ENCODE peak calls at places on chromosomes 6 and 20, in six cellular contexts. U is CD8-positive, alpha-beta T cell; X is esophagus squamous epithelium; J is adrenal gland; P is thoracic aorta; Y is cardiac muscle cell. N is an unnamed sample. For H3K4me1, the result is how much of the 10 kb centered on the place peaks cover.

GRCh38 chr6:94065707-94066337 is 646.5 kb upstream of the EPHA7 start:
- DNase-seq in U (no peak), X (no peak), J (no peak), P (no peak), Y (no peak), N (no peak)

GRCh38 chr6:127215931-127216330 is 50.7 kb upstream of the RNF146 start:
- DNase-seq in U (no peak), X (no peak), J (no peak), P (no peak), Y (no peak), N (no peak)

GRCh38 chr6:13641315-13641714 is 26.2 kb downstream of the NOL7 start:
- DNase-seq in U (no peak), X (no peak), J (no peak), P (no peak), Y (no peak), N (no peak)

GRCh38 chr6:47308674-47309325 is 905 bp downstream of the TNFRSF21 start:
- DNase-seq in U (no peak), X (no peak), J (peak), P (no peak), Y (peak), N (peak)

GRCh38 chr6:106069478-106069877 is 16.7 kb upstream of the PRDM1 start:
- DNase-seq in U (no peak), X (no peak), J (no peak), P (no peak), Y (peak), N (no peak)

GRCh38 chr6:142222022-142222421 is 75.0 kb downstream of the VTA1 start:
- DNase-seq in U (no peak), X (no peak), J (no peak), P (no peak), Y (no peak), N (no peak)

GRCh38 chr20:44053046-44053445 is 133.9 kb downstream of the JPH2 start:
- DNase-seq in U (no peak), X (no peak), J (no peak), P (no peak), Y (no peak), N (no peak)

GRCh38 chr20:58722877-58723627 is 30.5 kb downstream of the NPEPL1 start:
- DNase-seq in U (no peak), X (no peak), J (no peak), P (no peak), Y (no peak), N (no peak)

GRCh38 chr20:13800728-13801134 is 15.9 kb downstream of the NDUFAF5 start:
- DNase-seq in U (no peak), X (peak), J (peak), P (peak), Y (peak), N (peak)

GRCh38 chr6:22364314-22364713 is 67.5 kb upstream of the PRL start:
- DNase-seq in U (no peak), X (no peak), J (no peak), P (no peak), Y (no peak), N (no peak)

GRCh38 chr20:55592866-55593265 is 412.5 kb downstream of the CBLN4 start:
- DNase-seq in U (no peak), X (no peak), J (no peak), P (no peak), Y (no peak), N (no peak)

GRCh38 chr6:69988458-69989126 is 122.2 kb downstream of the COL19A1 start:
- DNase-seq in U (no peak), X (no peak), J (no peak), P (no peak), Y (no peak), N (no peak)

GRCh38 chr6:49676671-49677281 is 36.6 kb downstream of the CRISP2 start:
- DNase-seq in U (no peak), X (no peak), J (no peak), P (no peak), Y (no peak), N (no peak)

GRCh38 chr20:9172908-9173307 is 104.0 kb downstream of the PLCB4 start:
- DNase-seq in U (no peak), X (no peak), J (no peak), P (no peak), Y (peak), N (no peak)

GRCh38 chr6:165831812-165832470 is 168.9 kb upstream of the PDE10A start:
- DNase-seq in U (no peak), X (no peak), J (no peak), P (no peak), Y (no peak), N (no peak)

GRCh38 chr6:162389353-162390085 is 338.0 kb downstream of the PRKN start:
- DNase-seq in U (no peak), X (no peak), J (no peak), P (no peak), Y (no peak), N (no peak)

GRCh38 chr6:70277480-70277879 is 25.4 kb downstream of the COL9A1 start:
- DNase-seq in U (no peak), X (no peak), J (no peak), P (no peak), Y (no peak), N (no peak)

GRCh38 chr6:137497722-137498463 is 3.7 kb upstream of the OLIG3 start:
- DNase-seq in U (no peak), X (no peak), J (no peak), P (no peak), Y (peak), N (peak)

GRCh38 chr6:12269100-12269499 is 21.1 kb upstream of the EDN1 start:
- DNase-seq in U (no peak), X (no peak), J (no peak), P (no peak), Y (no peak), N (no peak)

GRCh38 chr6:49001856-49002255 is 461.2 kb downstream of the MMUT start:
- DNase-seq in U (no peak), X (no peak), J (no peak), P (no peak), Y (no peak), N (no peak)

GRCh38 chr20:63633732-63634131 is 6.8 kb upstream of the GMEB2 start:
- DNase-seq in U (no peak), X (no peak), J (no peak), P (no peak), Y (no peak), N (no peak)

GRCh38 chr6:93566285-93566684 is 146.9 kb upstream of the EPHA7 start:
- DNase-seq in U (no peak), X (no peak), J (no peak), P (no peak), Y (no peak), N (no peak)

GRCh38 chr6:93567164-93567563 is 147.8 kb upstream of the EPHA7 start:
- DNase-seq in U (no peak), X (no peak), J (no peak), P (no peak), Y (no peak), N (no peak)

GRCh38 chr6:142387997-142388815 is 86.4 kb downstream of the ADGRG6 start:
- DNase-seq in U (no peak), X (no peak), J (no peak), P (no peak), Y (peak), N (no peak)

GRCh38 chr6:154605207-154605877 is 94.9 kb upstream of the CNKSR3 start:
- DNase-seq in U (no peak), X (no peak), J (no peak), P (no peak), Y (no peak), N (no peak)

GRCh38 chr6:112253505-112253841 is 894 bp downstream of the LAMA4 start:
- DNase-seq in U (no peak), X (no peak), J (no peak), P (no peak), Y (peak), N (no peak)

GRCh38 chr6:112254921-112255320 is 554 bp upstream of the LAMA4 start:
- DNase-seq in U (no peak), X (no peak), J (no peak), P (no peak), Y (no peak), N (no peak)

GRCh38 chr6:112252571-112253504 is 1.5 kb downstream of the LAMA4 start:
- DNase-seq in U (no peak), X (no peak), J (no peak), P (no peak), Y (no peak), N (no peak)

GRCh38 chr6:112251170-112251945 is 3.0 kb downstream of the LAMA4 start:
- DNase-seq in U (no peak), X (no peak), J (no peak), P (no peak), Y (no peak), N (no peak)

GRCh38 chr6:112253842-112254816 is at the start of gene LAMA4:
- DNase-seq in U (no peak), X (no peak), J (peak), P (no peak), Y (peak), N (peak)
- H3K27ac ChIP-seq in U (no peak), X (peak), J (peak), P (peak), Y (peak), N (peak)

GRCh38 chr20:48773837-48774418 is 53.9 kb downstream of the PREX1 start:
- DNase-seq in U (no peak), X (no peak), J (no peak), P (no peak), Y (no peak), N (peak)

GRCh38 chr20:48772183-48772976 is 55.4 kb downstream of the PREX1 start:
- DNase-seq in U (no peak), X (no peak), J (peak), P (no peak), Y (no peak), N (peak)

GRCh38 chr20:48770700-48771099 is 57.1 kb downstream of the PREX1 start:
- DNase-seq in U (no peak), X (no peak), J (no peak), P (no peak), Y (no peak), N (no peak)

GRCh38 chr20:48769111-48769879 is 58.5 kb downstream of the PREX1 start:
- DNase-seq in U (peak), X (no peak), J (no peak), P (no peak), Y (no peak), N (peak)

GRCh38 chr20:48771542-48771941 is 56.3 kb downstream of the PREX1 start:
- DNase-seq in U (no peak), X (no peak), J (no peak), P (no peak), Y (no peak), N (no peak)
- H3K4me1 ChIP-seq in U (half or more), X (under half), J (under half), P (under half), Y (under half), N (half or more)

GRCh38 chr6:118544105-118544504 is 4.0 kb upstream of the PLN start:
- DNase-seq in U (no peak), X (no peak), J (no peak), P (no peak), Y (no peak), N (no peak)
- H3K27ac ChIP-seq in U (no peak), X (no peak), J (no peak), P (peak), Y (no peak), N (no peak)

DNA sequence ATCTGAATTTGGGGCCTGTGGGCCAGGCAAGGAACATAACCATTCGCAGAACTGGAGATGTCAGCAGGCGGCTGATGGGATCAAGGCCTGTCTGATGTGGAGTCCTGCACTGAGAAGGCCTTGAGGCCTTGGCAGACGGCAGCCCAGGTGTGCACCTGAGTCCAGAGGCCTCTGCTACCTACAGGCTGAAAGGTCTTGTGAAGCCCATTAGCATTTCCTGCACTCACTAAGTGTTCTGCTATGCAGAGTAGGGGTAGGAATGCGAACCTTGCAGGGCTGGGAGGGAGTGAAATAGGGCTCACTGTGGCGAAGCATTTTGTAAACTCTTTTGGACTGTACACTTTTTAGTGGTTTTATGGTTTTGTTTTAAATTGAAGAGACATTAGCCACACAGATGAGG is 48.3 kb upstream of the RNF24 start:
- DNase-seq in U (no peak), X (no peak), J (no peak), P (no peak), Y (peak), N (no peak)
- H3K4me1 ChIP-seq in U (under half), X (under half), J (under half), P (half or more), Y (under half), N (half or more)

GRCh38 chr6:32107447-32107846 is 1.7 kb downstream of the TNXB start:
- DNase-seq in U (no peak), X (no peak), J (no peak), P (no peak), Y (no peak), N (no peak)

GRCh38 chr6:32109114-32109764 is at the start of gene TNXB:
- DNase-seq in U (no peak), X (no peak), J (no peak), P (no peak), Y (no peak), N (no peak)

GRCh38 chr6:32108727-32109113 is 418 bp downstream of the TNXB start:
- DNase-seq in U (no peak), X (no peak), J (no peak), P (no peak), Y (no peak), N (no peak)

GRCh38 chr6:32109765-32110160 is 625 bp upstream of the TNXB start:
- DNase-seq in U (no peak), X (no peak), J (no peak), P (no peak), Y (no peak), N (no peak)

DNA sequence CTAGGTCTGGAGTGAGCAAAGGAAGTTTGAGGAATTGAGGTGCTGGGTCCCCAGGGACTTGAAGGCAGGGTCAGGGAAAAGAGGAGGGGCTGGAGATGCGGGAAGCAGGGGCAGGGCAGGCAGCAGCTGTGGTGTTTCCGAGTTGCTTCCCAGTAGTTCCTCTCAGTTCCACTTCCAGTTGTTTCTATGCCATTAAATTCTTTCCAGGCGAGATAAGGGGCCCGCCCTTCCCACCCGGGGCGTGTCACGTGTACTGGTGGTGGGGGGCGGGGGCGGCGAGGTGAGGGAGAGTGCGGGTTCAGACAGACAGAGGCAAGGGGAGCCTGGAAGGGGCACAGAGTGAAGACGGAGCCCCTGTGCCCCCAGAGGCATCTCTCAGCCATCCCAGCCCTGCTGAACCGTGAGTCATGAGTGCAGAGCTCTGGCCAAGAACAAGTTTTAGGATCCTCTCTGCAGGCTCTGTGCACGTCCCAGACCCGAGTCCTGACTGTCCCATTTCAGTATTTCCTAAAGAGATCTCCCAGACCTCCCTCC is 977 bp downstream of the TNXB start:
- DNase-seq in U (no peak), X (no peak), J (no peak), P (no peak), Y (no peak), N (no peak)
- H3K27ac ChIP-seq in U (no peak), X (peak), J (peak), P (peak), Y (no peak), N (peak)

GRCh38 chr20:53904261-53904660 is 166.1 kb downstream of the BCAS1 start:
- DNase-seq in U (no peak), X (no peak), J (no peak), P (no peak), Y (no peak), N (no peak)

GRCh38 chr20:53901697-53902096 is 168.7 kb downstream of the BCAS1 start:
- DNase-seq in U (no peak), X (no peak), J (no peak), P (no peak), Y (no peak), N (no peak)

GRCh38 chr20:53902968-53903651 is 167.3 kb downstream of the BCAS1 start:
- DNase-seq in U (no peak), X (no peak), J (no peak), P (no peak), Y (no peak), N (no peak)

GRCh38 chr20:53905019-53905847 is 165.2 kb downstream of the BCAS1 start:
- DNase-seq in U (no peak), X (no peak), J (no peak), P (no peak), Y (no peak), N (no peak)

GRCh38 chr20:53903652-53903987 is 166.8 kb downstream of the BCAS1 start:
- DNase-seq in U (no peak), X (no peak), J (no peak), P (no peak), Y (no peak), N (no peak)
- H3K4me1 ChIP-seq in U (under half), X (under half), J (under half), P (under half), Y (under half), N (under half)

GRCh38 chr6:44486002-44486421 is 98.5 kb downstream of the CDC5L start:
- DNase-seq in U (no peak), X (no peak), J (no peak), P (no peak), Y (no peak), N (no peak)
- H3K27ac ChIP-seq in U (no peak), X (no peak), J (no peak), P (no peak), Y (no peak), N (no peak)

DNA sequence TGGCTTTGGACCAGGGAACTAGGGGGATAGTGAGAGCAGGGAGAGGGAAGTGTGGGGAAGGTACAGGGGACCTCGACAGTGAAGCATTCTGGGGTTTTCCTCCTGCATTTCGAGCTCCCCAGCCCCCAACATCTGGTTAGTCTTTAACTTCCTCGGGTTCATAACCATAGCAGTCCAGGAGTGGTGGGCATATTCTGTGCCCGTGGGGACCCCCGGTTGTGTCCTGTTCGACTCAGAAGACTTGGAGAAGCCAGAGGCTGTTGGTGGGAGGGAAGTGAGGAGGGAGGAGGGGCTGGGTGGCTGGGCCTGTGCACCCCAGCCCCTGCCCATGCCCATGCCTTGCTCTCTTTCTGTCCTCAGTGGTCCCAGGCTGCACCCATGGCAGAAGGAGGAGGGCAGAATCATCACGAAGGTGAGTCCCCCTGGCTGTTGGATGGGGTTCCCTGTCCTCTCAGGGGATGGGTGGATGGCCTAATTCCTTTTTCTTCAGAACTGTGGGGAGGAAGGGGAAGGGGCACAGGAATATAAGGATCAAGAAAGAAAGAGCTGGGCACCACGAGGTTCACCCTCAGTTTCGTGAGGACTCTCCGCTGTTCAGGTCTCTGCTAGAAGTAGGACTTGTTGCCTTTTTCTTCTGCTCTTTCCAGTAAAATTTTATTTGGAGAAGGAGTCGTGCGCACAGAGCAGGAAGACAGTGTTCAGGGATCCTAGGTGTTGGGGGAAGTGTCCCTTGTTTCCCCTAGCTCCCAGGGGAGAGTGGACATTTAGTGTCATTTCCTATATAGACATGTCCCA is 4.2 kb downstream of the VEGFA start:
- DNase-seq in U (no peak), X (no peak), J (peak), P (no peak), Y (no peak), N (no peak)
- H3K4me1 ChIP-seq in U (under half), X (under half), J (under half), P (under half), Y (under half), N (under half)

DNA sequence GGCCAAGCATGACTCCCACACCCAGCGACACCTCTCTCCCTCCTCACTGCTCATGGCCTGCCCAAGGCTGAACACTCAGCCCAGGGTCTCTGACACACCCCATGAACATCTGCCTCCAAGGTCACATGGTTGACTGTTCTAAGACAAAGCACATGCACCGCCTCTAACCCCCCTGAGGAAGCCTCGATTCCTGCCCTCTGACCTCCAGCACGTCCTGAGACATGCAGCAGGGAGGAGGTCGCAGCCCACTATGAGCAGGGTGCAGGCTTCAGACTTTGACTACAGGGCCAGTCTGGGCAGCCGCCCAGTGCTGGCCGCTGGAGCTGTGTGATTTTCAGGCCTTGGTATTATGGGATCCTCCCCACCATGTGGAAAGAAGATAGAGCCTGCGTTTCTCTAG is 46.2 kb downstream of the RRBP1 start:
- DNase-seq in U (no peak), X (no peak), J (no peak), P (no peak), Y (no peak), N (no peak)
- H3K27ac ChIP-seq in U (no peak), X (peak), J (peak), P (peak), Y (no peak), N (peak)

N was measured in lower lobe of right lung.